ENCODE peak calls at places on chromosomes 4 and X, in seven cellular contexts. One of them, this sample, is unnamed.

GRCh38 chr4:37693450-37694190 is 7.4 kb upstream of the RELL1 start:
- DNase-seq in HepG2: no peak
- DNase-seq in GM12878: no peak
- DNase-seq in HCT116: no peak
- DNase-seq in SK-N-SH: no peak
- DNase-seq in K562: no peak
- DNase-seq in H1: no peak
- DNase-seq in this sample: no peak

GRCh38 chrX:9515464-9515863 is 50.6 kb downstream of the TBL1X start:
- DNase-seq in HepG2: no peak
- DNase-seq in GM12878: no peak
- DNase-seq in HCT116: no peak
- DNase-seq in SK-N-SH: no peak
- DNase-seq in K562: no peak
- DNase-seq in H1: no peak
- DNase-seq in this sample: no peak

GRCh38 chrX:115940888-115941332 is 229.6 kb upstream of the AGTR2 start:
- DNase-seq in HepG2: peak; percentile 83
- DNase-seq in GM12878: peak; percentile 43
- DNase-seq in HCT116: no peak
- DNase-seq in SK-N-SH: peak; percentile 78
- DNase-seq in K562: no peak
- DNase-seq in H1: peak; percentile 62
- DNase-seq in this sample: peak; percentile 81

GRCh38 chrX:129690435-129690834 is 35.7 kb upstream of the APLN start:
- DNase-seq in HepG2: no peak
- DNase-seq in GM12878: no peak
- DNase-seq in HCT116: no peak
- DNase-seq in SK-N-SH: no peak
- DNase-seq in K562: no peak
- DNase-seq in H1: no peak
- DNase-seq in this sample: no peak

GRCh38 chrX:55524487-55524886 is 34.8 kb upstream of the USP51 start:
- DNase-seq in HepG2: peak; percentile 0
- DNase-seq in GM12878: no peak
- DNase-seq in HCT116: no peak
- DNase-seq in SK-N-SH: no peak
- DNase-seq in K562: no peak
- DNase-seq in H1: no peak
- DNase-seq in this sample: peak; percentile 38

GRCh38 chr4:104848597-104849225 is 298.0 kb upstream of the TET2 start:
- DNase-seq in HepG2: no peak
- DNase-seq in GM12878: no peak
- DNase-seq in HCT116: no peak
- DNase-seq in SK-N-SH: no peak
- DNase-seq in K562: no peak
- DNase-seq in H1: no peak
- DNase-seq in this sample: no peak

GRCh38 chr4:121338506-121338905 is 42.3 kb downstream of the QRFPR start:
- DNase-seq in HepG2: no peak
- DNase-seq in GM12878: no peak
- DNase-seq in HCT116: no peak
- DNase-seq in SK-N-SH: no peak
- DNase-seq in K562: no peak
- DNase-seq in H1: no peak
- DNase-seq in this sample: no peak

GRCh38 chr4:113851816-113852215 is 90.3 kb upstream of the CAMK2D start:
- DNase-seq in HepG2: peak; percentile 2
- DNase-seq in GM12878: no peak
- DNase-seq in HCT116: no peak
- DNase-seq in SK-N-SH: no peak
- DNase-seq in K562: no peak
- DNase-seq in H1: no peak
- DNase-seq in this sample: no peak

GRCh38 chrX:69016220-69016941 is 148.9 kb downstream of the PJA1 start:
- DNase-seq in HepG2: no peak
- DNase-seq in GM12878: no peak
- DNase-seq in HCT116: no peak
- DNase-seq in SK-N-SH: no peak
- DNase-seq in K562: no peak
- DNase-seq in H1: peak; percentile 33
- DNase-seq in this sample: no peak

GRCh38 chrX:153829799-153830631 is at the start of gene PDZD4:
- DNase-seq in HepG2: no peak
- DNase-seq in GM12878: no peak
- DNase-seq in HCT116: no peak
- DNase-seq in SK-N-SH: peak; percentile 74
- DNase-seq in K562: peak; percentile 78
- DNase-seq in H1: peak; percentile 67
- DNase-seq in this sample: no peak

GRCh38 chrX:147912093-147912801 is 528 bp downstream of the FMR1 start:
- DNase-seq in HepG2: no peak
- DNase-seq in GM12878: no peak
- DNase-seq in HCT116: no peak
- DNase-seq in SK-N-SH: peak; percentile 44
- DNase-seq in K562: peak; percentile 12
- DNase-seq in H1: peak; percentile 50
- DNase-seq in this sample: peak; percentile 35

GRCh38 chrX:116204947-116205346 is 34.4 kb downstream of the AGTR2 start:
- DNase-seq in HepG2: peak; percentile 1
- DNase-seq in GM12878: no peak
- DNase-seq in HCT116: peak; percentile 7
- DNase-seq in SK-N-SH: peak; percentile 5
- DNase-seq in K562: peak; percentile 8
- DNase-seq in H1: no peak
- DNase-seq in this sample: peak; percentile 34

GRCh38 chr4:140944539-140944938 is 188.4 kb upstream of the TBC1D9 start:
- DNase-seq in HepG2: no peak
- DNase-seq in GM12878: no peak
- DNase-seq in HCT116: no peak
- DNase-seq in SK-N-SH: no peak
- DNase-seq in K562: no peak
- DNase-seq in H1: no peak
- DNase-seq in this sample: no peak

GRCh38 chrX:39974228-39974627 is 123.5 kb downstream of the BCOR start:
- DNase-seq in HepG2: peak; percentile 24
- DNase-seq in GM12878: no peak
- DNase-seq in HCT116: no peak
- DNase-seq in SK-N-SH: no peak
- DNase-seq in K562: no peak
- DNase-seq in H1: no peak
- DNase-seq in this sample: no peak

GRCh38 chr4:3168029-3168428 is 80.9 kb upstream of the MSANTD1 start:
- DNase-seq in HepG2: no peak
- DNase-seq in GM12878: peak; percentile 8
- DNase-seq in HCT116: no peak
- DNase-seq in SK-N-SH: peak; percentile 10
- DNase-seq in K562: peak; percentile 14
- DNase-seq in H1: no peak
- DNase-seq in this sample: no peak

GRCh38 chr4:6043188-6043587 is 25.0 kb upstream of the C4orf50 start:
- DNase-seq in HepG2: no peak
- DNase-seq in GM12878: no peak
- DNase-seq in HCT116: no peak
- DNase-seq in SK-N-SH: no peak
- DNase-seq in K562: no peak
- DNase-seq in H1: no peak
- DNase-seq in this sample: no peak

GRCh38 chrX:137171626-137172025 is 137.8 kb upstream of the GPR101 start:
- DNase-seq in HepG2: no peak
- DNase-seq in GM12878: no peak
- DNase-seq in HCT116: no peak
- DNase-seq in SK-N-SH: no peak
- DNase-seq in K562: no peak
- DNase-seq in H1: no peak
- DNase-seq in this sample: no peak

GRCh38 chrX:107454302-107454701 is 4.8 kb downstream of the FRMPD3 start:
- DNase-seq in HepG2: no peak
- DNase-seq in GM12878: no peak
- DNase-seq in HCT116: peak; percentile 55
- DNase-seq in SK-N-SH: no peak
- DNase-seq in K562: no peak
- DNase-seq in H1: no peak
- DNase-seq in this sample: no peak

GRCh38 chr4:38687571-38688011 is 23.6 kb downstream of the KLF3 start:
- DNase-seq in HepG2: no peak
- DNase-seq in GM12878: no peak
- DNase-seq in HCT116: no peak
- DNase-seq in SK-N-SH: no peak
- DNase-seq in K562: no peak
- DNase-seq in H1: no peak
- DNase-seq in this sample: no peak

GRCh38 chr4:48780867-48781219 is 764 bp upstream of the FRYL start:
- DNase-seq in HepG2: peak; percentile 31
- DNase-seq in GM12878: no peak
- DNase-seq in HCT116: no peak
- DNase-seq in SK-N-SH: peak; percentile 9
- DNase-seq in K562: no peak
- DNase-seq in H1: no peak
- DNase-seq in this sample: peak; percentile 39
- TF ChIP-seq JUND in HepG2: no peak
- TF ChIP-seq JUND in GM12878: no peak
- TF ChIP-seq JUND in HCT116: peak; percentile 19
- TF ChIP-seq JUND in SK-N-SH: no peak
- TF ChIP-seq JUND in K562: no peak
- TF ChIP-seq JUND in H1: no peak
- TF ChIP-seq JUND in this sample: no peak

GRCh38 chr4:57078685-57079521 is 31.3 kb downstream of the IGFBP7 start:
- DNase-seq in HepG2: peak; percentile 46
- DNase-seq in GM12878: no peak
- DNase-seq in HCT116: no peak
- DNase-seq in SK-N-SH: no peak
- DNase-seq in K562: no peak
- DNase-seq in H1: no peak
- DNase-seq in this sample: no peak
- TF ChIP-seq JUND in HepG2: no peak
- TF ChIP-seq JUND in GM12878: no peak
- TF ChIP-seq JUND in HCT116: no peak
- TF ChIP-seq JUND in SK-N-SH: no peak
- TF ChIP-seq JUND in K562: no peak
- TF ChIP-seq JUND in H1: no peak
- TF ChIP-seq JUND in this sample: no peak

GRCh38 chrX:84044051-84044450 is 143.9 kb downstream of the RPS6KA6 start:
- DNase-seq in HepG2: no peak
- DNase-seq in GM12878: no peak
- DNase-seq in HCT116: no peak
- DNase-seq in SK-N-SH: no peak
- DNase-seq in K562: no peak
- DNase-seq in H1: no peak
- DNase-seq in this sample: no peak

GRCh38 chrX:84047339-84047738 is 140.7 kb downstream of the RPS6KA6 start:
- DNase-seq in HepG2: no peak
- DNase-seq in GM12878: no peak
- DNase-seq in HCT116: no peak
- DNase-seq in SK-N-SH: no peak
- DNase-seq in K562: no peak
- DNase-seq in H1: no peak
- DNase-seq in this sample: no peak

DNA sequence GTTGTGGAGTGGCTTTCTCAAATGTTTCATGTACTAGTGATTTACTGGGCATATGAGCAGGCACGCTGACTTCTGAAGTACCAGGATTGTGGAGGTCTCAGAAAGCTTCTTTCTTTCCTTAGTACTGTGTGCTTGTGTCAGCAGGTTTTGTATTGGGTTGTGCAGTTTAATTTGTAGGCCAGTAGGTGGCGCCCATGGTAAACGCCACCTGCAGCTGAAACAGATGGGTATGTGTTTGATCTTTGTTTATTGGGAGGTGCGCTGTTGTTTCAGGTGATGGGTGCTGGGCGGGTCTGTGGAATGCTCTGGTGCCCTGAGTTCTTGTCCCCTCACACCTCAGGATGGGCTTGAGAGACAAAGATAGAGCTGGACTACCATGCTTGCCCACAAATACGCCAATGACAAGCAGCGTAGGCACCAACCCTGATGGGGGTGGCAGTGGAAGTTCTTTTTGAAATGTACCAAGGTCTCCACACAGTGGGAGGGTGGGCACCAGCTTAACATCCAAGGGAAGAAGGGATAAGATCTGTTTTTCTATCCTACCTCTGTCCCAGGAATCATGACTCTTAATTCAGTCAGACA is 141.5 kb downstream of the RPS6KA6 start:
- DNase-seq in HepG2: peak; percentile 0
- DNase-seq in GM12878: no peak
- DNase-seq in HCT116: no peak
- DNase-seq in SK-N-SH: peak; percentile 30
- DNase-seq in K562: peak; percentile 9
- DNase-seq in H1: peak; percentile 46
- DNase-seq in this sample: peak; percentile 30
- TF ChIP-seq JUND in HepG2: no peak
- TF ChIP-seq JUND in GM12878: no peak
- TF ChIP-seq JUND in HCT116: no peak
- TF ChIP-seq JUND in SK-N-SH: no peak
- TF ChIP-seq JUND in K562: no peak
- TF ChIP-seq JUND in H1: no peak
- TF ChIP-seq JUND in this sample: no peak

DNA sequence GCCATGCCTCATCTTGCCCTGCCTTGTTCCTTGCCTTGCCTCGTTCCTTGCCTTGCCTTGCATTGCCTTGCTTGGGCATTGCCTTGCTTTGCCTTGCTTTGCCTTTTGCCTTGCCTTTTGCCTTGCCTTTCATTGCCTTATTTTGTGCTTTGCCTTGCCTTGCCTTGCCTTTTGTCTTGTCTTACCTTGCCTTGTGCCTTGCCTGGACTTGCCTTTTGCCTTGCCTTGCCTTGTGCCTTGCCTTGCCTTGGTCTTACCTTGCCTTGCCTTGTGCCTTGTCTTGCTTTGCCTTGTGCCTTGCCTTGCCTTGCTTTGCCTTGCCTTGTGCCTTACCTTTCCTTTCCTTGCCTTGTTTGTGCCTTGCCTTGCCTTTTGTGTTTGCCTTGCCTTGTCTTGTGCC is 88.2 kb downstream of the TAB3 start:
- DNase-seq in HepG2: no peak
- DNase-seq in GM12878: no peak
- DNase-seq in HCT116: no peak
- DNase-seq in SK-N-SH: no peak
- DNase-seq in K562: no peak
- DNase-seq in H1: no peak
- DNase-seq in this sample: no peak
- TF ChIP-seq JUND in HepG2: no peak
- TF ChIP-seq JUND in GM12878: no peak
- TF ChIP-seq JUND in HCT116: no peak
- TF ChIP-seq JUND in SK-N-SH: no peak
- TF ChIP-seq JUND in K562: no peak
- TF ChIP-seq JUND in H1: no peak
- TF ChIP-seq JUND in this sample: no peak

DNA sequence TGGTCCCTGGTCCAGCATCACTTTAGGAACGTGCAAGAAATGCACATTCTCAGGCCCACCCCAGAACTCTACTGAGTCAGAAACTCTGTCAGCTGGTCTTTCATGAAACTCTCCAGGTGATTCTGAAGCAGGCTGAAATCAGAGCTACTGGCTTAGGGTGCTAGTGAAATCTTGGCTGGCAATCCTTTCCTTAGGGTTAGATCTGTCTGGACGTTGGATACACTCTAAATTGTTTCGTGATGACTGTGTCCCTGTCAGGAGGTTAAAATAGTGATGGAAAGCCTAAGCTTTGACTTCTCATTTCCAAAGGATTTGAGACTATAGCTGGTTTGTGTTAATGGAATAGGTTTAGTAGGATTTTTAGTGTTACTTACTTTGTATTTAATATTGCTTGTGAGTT is 99.1 kb downstream of the ARHGAP10 start:
- DNase-seq in HepG2: no peak
- DNase-seq in GM12878: no peak
- DNase-seq in HCT116: no peak
- DNase-seq in SK-N-SH: no peak
- DNase-seq in K562: no peak
- DNase-seq in H1: no peak
- DNase-seq in this sample: no peak
- TF ChIP-seq JUND in HepG2: no peak
- TF ChIP-seq JUND in GM12878: no peak
- TF ChIP-seq JUND in HCT116: no peak
- TF ChIP-seq JUND in SK-N-SH: peak; percentile 79
- TF ChIP-seq JUND in K562: no peak
- TF ChIP-seq JUND in H1: no peak
- TF ChIP-seq JUND in this sample: no peak